ENCODE peak calls at places on chromosomes 5 and 9, in seven cellular contexts. One of them, this sample, is unnamed.
A peak's percentile ranks its signal among the peaks of the same experiment; 100 is the strongest.

GRCh38 chr9:93950619-93951601 is 4.2 kb downstream of the BARX1 start:
- DNase-seq in left ventricle myocardium inferior: no peak
- DNase-seq in PC-3: peak; percentile 15
- DNase-seq in lower leg skin: peak; percentile 85
- DNase-seq in ovary: no peak
- DNase-seq in cardiac muscle cell: no peak
- DNase-seq in astrocyte: no peak
- DNase-seq in this sample: peak; percentile 88

GRCh38 chr5:39208471-39208870 is 10.9 kb downstream of the FYB1 start:
- DNase-seq in left ventricle myocardium inferior: no peak
- DNase-seq in PC-3: no peak
- DNase-seq in lower leg skin: no peak
- DNase-seq in ovary: no peak
- DNase-seq in cardiac muscle cell: no peak
- DNase-seq in astrocyte: no peak
- DNase-seq in this sample: no peak

GRCh38 chr5:34991486-34992238 is 56.1 kb downstream of the AGXT2 start:
- DNase-seq in left ventricle myocardium inferior: no peak
- DNase-seq in PC-3: no peak
- DNase-seq in lower leg skin: no peak
- DNase-seq in ovary: no peak
- DNase-seq in cardiac muscle cell: no peak
- DNase-seq in astrocyte: peak; percentile 41
- DNase-seq in this sample: no peak

GRCh38 chr5:115579216-115579615 is 23.1 kb downstream of the TICAM2 start:
- DNase-seq in left ventricle myocardium inferior: no peak
- DNase-seq in PC-3: no peak
- DNase-seq in lower leg skin: no peak
- DNase-seq in ovary: no peak
- DNase-seq in cardiac muscle cell: no peak
- DNase-seq in astrocyte: no peak
- DNase-seq in this sample: no peak

GRCh38 chr9:138025417-138025816 is 147.8 kb downstream of the CACNA1B start:
- DNase-seq in left ventricle myocardium inferior: no peak
- DNase-seq in PC-3: no peak
- DNase-seq in lower leg skin: no peak
- DNase-seq in ovary: no peak
- DNase-seq in cardiac muscle cell: no peak
- DNase-seq in astrocyte: no peak
- DNase-seq in this sample: no peak

GRCh38 chr9:136673970-136674785 is 11.5 kb downstream of the EGFL7 start:
- DNase-seq in left ventricle myocardium inferior: no peak
- DNase-seq in PC-3: no peak
- DNase-seq in lower leg skin: no peak
- DNase-seq in ovary: no peak
- DNase-seq in cardiac muscle cell: no peak
- DNase-seq in astrocyte: no peak
- DNase-seq in this sample: no peak

GRCh38 chr5:72459089-72459661 is 48.0 kb downstream of the ZNF366 start:
- DNase-seq in left ventricle myocardium inferior: no peak
- DNase-seq in PC-3: no peak
- DNase-seq in lower leg skin: no peak
- DNase-seq in ovary: no peak
- DNase-seq in cardiac muscle cell: no peak
- DNase-seq in astrocyte: peak; percentile 33
- DNase-seq in this sample: no peak

GRCh38 chr5:150163547-150164059 is 3.0 kb upstream of the CDX1 start:
- DNase-seq in left ventricle myocardium inferior: peak; percentile 82
- DNase-seq in PC-3: no peak
- DNase-seq in lower leg skin: peak; percentile 97
- DNase-seq in ovary: peak; percentile 80
- DNase-seq in cardiac muscle cell: no peak
- DNase-seq in astrocyte: no peak
- DNase-seq in this sample: peak; percentile 84

GRCh38 chr9:91113026-91113425 is 248.7 kb downstream of the AUH start:
- DNase-seq in left ventricle myocardium inferior: no peak
- DNase-seq in PC-3: no peak
- DNase-seq in lower leg skin: no peak
- DNase-seq in ovary: no peak
- DNase-seq in cardiac muscle cell: no peak
- DNase-seq in astrocyte: no peak
- DNase-seq in this sample: no peak

GRCh38 chr5:76016258-76016657 is 66.9 kb upstream of the SV2C start:
- DNase-seq in left ventricle myocardium inferior: no peak
- DNase-seq in PC-3: no peak
- DNase-seq in lower leg skin: no peak
- DNase-seq in ovary: no peak
- DNase-seq in cardiac muscle cell: no peak
- DNase-seq in astrocyte: no peak
- DNase-seq in this sample: no peak

GRCh38 chr9:37914154-37914551 is 10.2 kb upstream of the SLC25A51 start:
- DNase-seq in left ventricle myocardium inferior: no peak
- DNase-seq in PC-3: no peak
- DNase-seq in lower leg skin: peak; percentile 78
- DNase-seq in ovary: no peak
- DNase-seq in cardiac muscle cell: no peak
- DNase-seq in astrocyte: no peak
- DNase-seq in this sample: no peak

GRCh38 chr5:160188151-160188967 is 40.9 kb upstream of the FABP6 start:
- DNase-seq in left ventricle myocardium inferior: peak; percentile 75
- DNase-seq in PC-3: peak; percentile 39
- DNase-seq in lower leg skin: peak; percentile 86
- DNase-seq in ovary: peak; percentile 78
- DNase-seq in cardiac muscle cell: peak; percentile 76
- DNase-seq in astrocyte: peak; percentile 85
- DNase-seq in this sample: peak; percentile 89

GRCh38 chr5:134275822-134276221 is 49.9 kb upstream of the PPP2CA start:
- DNase-seq in left ventricle myocardium inferior: no peak
- DNase-seq in PC-3: no peak
- DNase-seq in lower leg skin: no peak
- DNase-seq in ovary: no peak
- DNase-seq in cardiac muscle cell: no peak
- DNase-seq in astrocyte: no peak
- DNase-seq in this sample: no peak

GRCh38 chr5:120901199-120901598 is 437.1 kb downstream of the PRR16 start:
- DNase-seq in left ventricle myocardium inferior: no peak
- DNase-seq in PC-3: peak; percentile 39
- DNase-seq in lower leg skin: no peak
- DNase-seq in ovary: no peak
- DNase-seq in cardiac muscle cell: no peak
- DNase-seq in astrocyte: no peak
- DNase-seq in this sample: no peak

GRCh38 chr5:157748740-157749461 is 5.4 kb downstream of the LSM11 start:
- DNase-seq in left ventricle myocardium inferior: no peak
- DNase-seq in PC-3: peak; percentile 91
- DNase-seq in lower leg skin: no peak
- DNase-seq in ovary: no peak
- DNase-seq in cardiac muscle cell: no peak
- DNase-seq in astrocyte: peak; percentile 90
- DNase-seq in this sample: no peak

GRCh38 chr5:72065751-72066255 is 41.5 kb upstream of the MAP1B start:
- DNase-seq in left ventricle myocardium inferior: no peak
- DNase-seq in PC-3: no peak
- DNase-seq in lower leg skin: no peak
- DNase-seq in ovary: no peak
- DNase-seq in cardiac muscle cell: peak; percentile 52
- DNase-seq in astrocyte: peak; percentile 33
- DNase-seq in this sample: peak; percentile 92

GRCh38 chr5:33489481-33490067 is 48.8 kb downstream of the TARS1 start:
- DNase-seq in left ventricle myocardium inferior: no peak
- DNase-seq in PC-3: no peak
- DNase-seq in lower leg skin: no peak
- DNase-seq in ovary: no peak
- DNase-seq in cardiac muscle cell: no peak
- DNase-seq in astrocyte: no peak
- DNase-seq in this sample: peak; percentile 69

GRCh38 chr5:154197801-154198461 is 7.4 kb downstream of the GALNT10 start:
- DNase-seq in left ventricle myocardium inferior: no peak
- DNase-seq in PC-3: peak; percentile 94
- DNase-seq in lower leg skin: no peak
- DNase-seq in ovary: no peak
- DNase-seq in cardiac muscle cell: no peak
- DNase-seq in astrocyte: peak; percentile 92
- DNase-seq in this sample: no peak

GRCh38 chr5:34517249-34517648 is 138.9 kb upstream of the RAI14 start:
- DNase-seq in left ventricle myocardium inferior: no peak
- DNase-seq in PC-3: peak; percentile 75
- DNase-seq in lower leg skin: no peak
- DNase-seq in ovary: no peak
- DNase-seq in cardiac muscle cell: no peak
- DNase-seq in astrocyte: peak; percentile 49
- DNase-seq in this sample: no peak

GRCh38 chr5:14165375-14166091 is 22.4 kb downstream of the TRIO start:
- DNase-seq in left ventricle myocardium inferior: no peak
- DNase-seq in PC-3: peak; percentile 97
- DNase-seq in lower leg skin: no peak
- DNase-seq in ovary: no peak
- DNase-seq in cardiac muscle cell: no peak
- DNase-seq in astrocyte: peak; percentile 91
- DNase-seq in this sample: no peak

GRCh38 chr5:156913719-156914370 is 49.2 kb downstream of the TIMD4 start:
- DNase-seq in left ventricle myocardium inferior: no peak
- DNase-seq in PC-3: no peak
- DNase-seq in lower leg skin: no peak
- DNase-seq in ovary: no peak
- DNase-seq in cardiac muscle cell: no peak
- DNase-seq in astrocyte: no peak
- DNase-seq in this sample: peak; percentile 90

GRCh38 chr5:25863811-25864210 is 1174.6 kb downstream of the CDH9 start:
- DNase-seq in left ventricle myocardium inferior: no peak
- DNase-seq in PC-3: no peak
- DNase-seq in lower leg skin: no peak
- DNase-seq in ovary: no peak
- DNase-seq in cardiac muscle cell: no peak
- DNase-seq in astrocyte: no peak
- DNase-seq in this sample: no peak

GRCh38 chr5:142313275-142313674 is 11.5 kb downstream of the SPRY4 start:
- DNase-seq in left ventricle myocardium inferior: no peak
- DNase-seq in PC-3: no peak
- DNase-seq in lower leg skin: no peak
- DNase-seq in ovary: no peak
- DNase-seq in cardiac muscle cell: no peak
- DNase-seq in astrocyte: no peak
- DNase-seq in this sample: no peak

GRCh38 chr5:109837226-109837861 is 147.6 kb downstream of the MAN2A1 start:
- DNase-seq in left ventricle myocardium inferior: no peak
- DNase-seq in PC-3: no peak
- DNase-seq in lower leg skin: no peak
- DNase-seq in ovary: no peak
- DNase-seq in cardiac muscle cell: no peak
- DNase-seq in astrocyte: no peak
- DNase-seq in this sample: no peak

GRCh38 chr9:133876144-133876543 is 116.0 kb downstream of the VAV2 start:
- DNase-seq in left ventricle myocardium inferior: no peak
- DNase-seq in PC-3: no peak
- DNase-seq in lower leg skin: no peak
- DNase-seq in ovary: no peak
- DNase-seq in cardiac muscle cell: no peak
- DNase-seq in astrocyte: no peak
- DNase-seq in this sample: peak; percentile 95

GRCh38 chr5:108707145-108707544 is 40.6 kb upstream of the FER start:
- DNase-seq in left ventricle myocardium inferior: no peak
- DNase-seq in PC-3: no peak
- DNase-seq in lower leg skin: no peak
- DNase-seq in ovary: no peak
- DNase-seq in cardiac muscle cell: no peak
- DNase-seq in astrocyte: no peak
- DNase-seq in this sample: no peak

GRCh38 chr9:126862461-126862830 is 2.0 kb downstream of the ZBTB34 start:
- DNase-seq in left ventricle myocardium inferior: no peak
- DNase-seq in PC-3: no peak
- DNase-seq in lower leg skin: no peak
- DNase-seq in ovary: no peak
- DNase-seq in cardiac muscle cell: no peak
- DNase-seq in astrocyte: no peak
- DNase-seq in this sample: no peak

GRCh38 chr9:87148391-87149237 is 201.3 kb upstream of the GAS1 start:
- DNase-seq in left ventricle myocardium inferior: peak; percentile 89
- DNase-seq in PC-3: no peak
- DNase-seq in lower leg skin: peak; percentile 94
- DNase-seq in ovary: peak; percentile 63
- DNase-seq in cardiac muscle cell: peak; percentile 49
- DNase-seq in astrocyte: peak; percentile 65
- DNase-seq in this sample: peak; percentile 90
- TF ChIP-seq CTCF in left ventricle myocardium inferior: peak; percentile 46
- TF ChIP-seq CTCF in PC-3: no peak
- TF ChIP-seq CTCF in lower leg skin: no peak
- TF ChIP-seq CTCF in ovary: no peak
- TF ChIP-seq CTCF in cardiac muscle cell: peak; percentile 29
- TF ChIP-seq CTCF in astrocyte: no peak
- TF ChIP-seq CTCF in this sample: peak; percentile 35

GRCh38 chr5:7816535-7816901 is 34.4 kb downstream of the CFAP90 start:
- DNase-seq in left ventricle myocardium inferior: no peak
- DNase-seq in PC-3: no peak
- DNase-seq in lower leg skin: no peak
- DNase-seq in ovary: no peak
- DNase-seq in cardiac muscle cell: no peak
- DNase-seq in astrocyte: no peak
- DNase-seq in this sample: no peak
- TF ChIP-seq CTCF in left ventricle myocardium inferior: no peak
- TF ChIP-seq CTCF in PC-3: peak; percentile 36
- TF ChIP-seq CTCF in lower leg skin: no peak
- TF ChIP-seq CTCF in ovary: no peak
- TF ChIP-seq CTCF in cardiac muscle cell: no peak
- TF ChIP-seq CTCF in astrocyte: no peak
- TF ChIP-seq CTCF in this sample: no peak

GRCh38 chr5:180090769-180091546 is 19.4 kb upstream of the RNF130 start:
- DNase-seq in left ventricle myocardium inferior: no peak
- DNase-seq in PC-3: peak; percentile 54
- DNase-seq in lower leg skin: peak; percentile 80
- DNase-seq in ovary: no peak
- DNase-seq in cardiac muscle cell: peak; percentile 52
- DNase-seq in astrocyte: peak; percentile 16
- DNase-seq in this sample: peak; percentile 92
- TF ChIP-seq CTCF in left ventricle myocardium inferior: no peak
- TF ChIP-seq CTCF in PC-3: peak; percentile 52
- TF ChIP-seq CTCF in lower leg skin: no peak
- TF ChIP-seq CTCF in ovary: no peak
- TF ChIP-seq CTCF in cardiac muscle cell: peak; percentile 23
- TF ChIP-seq CTCF in astrocyte: no peak
- TF ChIP-seq CTCF in this sample: peak; percentile 70

GRCh38 chr9:35705372-35705771 is 15.6 kb upstream of the TPM2 start:
- DNase-seq in left ventricle myocardium inferior: no peak
- DNase-seq in PC-3: no peak
- DNase-seq in lower leg skin: no peak
- DNase-seq in ovary: no peak
- DNase-seq in cardiac muscle cell: no peak
- DNase-seq in astrocyte: no peak
- DNase-seq in this sample: no peak
- TF ChIP-seq CTCF in left ventricle myocardium inferior: no peak
- TF ChIP-seq CTCF in PC-3: no peak
- TF ChIP-seq CTCF in lower leg skin: no peak
- TF ChIP-seq CTCF in ovary: no peak
- TF ChIP-seq CTCF in cardiac muscle cell: no peak
- TF ChIP-seq CTCF in astrocyte: no peak
- TF ChIP-seq CTCF in this sample: no peak